ENCODE peak calls at places on chromosomes 3 and 15, in seven cellular contexts. One of them, this sample, is unnamed.

GRCh38 chr3:52093751-52094525 is 37.6 kb upstream of the DUSP7 start:
- DNase-seq in Caco-2: no peak
- DNase-seq in Panc1: no peak
- DNase-seq in cardiac muscle cell: no peak
- DNase-seq in pancreas: no peak
- DNase-seq in Peyer's patch: no peak
- DNase-seq in fibroblast of lung: peak; percentile 29
- DNase-seq in this sample: peak; percentile 59

GRCh38 chr15:73792429-73792828 is 39.3 kb upstream of the INSYN1 start:
- DNase-seq in Caco-2: no peak
- DNase-seq in Panc1: no peak
- DNase-seq in cardiac muscle cell: no peak
- DNase-seq in pancreas: no peak
- DNase-seq in Peyer's patch: no peak
- DNase-seq in fibroblast of lung: no peak
- DNase-seq in this sample: no peak

GRCh38 chr3:122060044-122060694 is 5.0 kb downstream of the CD86 start:
- DNase-seq in Caco-2: no peak
- DNase-seq in Panc1: no peak
- DNase-seq in cardiac muscle cell: no peak
- DNase-seq in pancreas: no peak
- DNase-seq in Peyer's patch: no peak
- DNase-seq in fibroblast of lung: no peak
- DNase-seq in this sample: no peak

GRCh38 chr3:40731445-40731844 is 206.7 kb downstream of the ZNF621 start:
- DNase-seq in Caco-2: no peak
- DNase-seq in Panc1: no peak
- DNase-seq in cardiac muscle cell: no peak
- DNase-seq in pancreas: no peak
- DNase-seq in Peyer's patch: no peak
- DNase-seq in fibroblast of lung: no peak
- DNase-seq in this sample: no peak

GRCh38 chr3:37628711-37629301 is 232.9 kb upstream of the CTDSPL start:
- DNase-seq in Caco-2: no peak
- DNase-seq in Panc1: no peak
- DNase-seq in cardiac muscle cell: no peak
- DNase-seq in pancreas: no peak
- DNase-seq in Peyer's patch: no peak
- DNase-seq in fibroblast of lung: peak; percentile 62
- DNase-seq in this sample: no peak

GRCh38 chr15:38508647-38509046 is 54.7 kb downstream of the FAM98B start:
- DNase-seq in Caco-2: no peak
- DNase-seq in Panc1: no peak
- DNase-seq in cardiac muscle cell: no peak
- DNase-seq in pancreas: no peak
- DNase-seq in Peyer's patch: no peak
- DNase-seq in fibroblast of lung: no peak
- DNase-seq in this sample: no peak

GRCh38 chr15:94421711-94422110 is 190.3 kb downstream of the MCTP2 start:
- DNase-seq in Caco-2: no peak
- DNase-seq in Panc1: no peak
- DNase-seq in cardiac muscle cell: no peak
- DNase-seq in pancreas: no peak
- DNase-seq in Peyer's patch: no peak
- DNase-seq in fibroblast of lung: no peak
- DNase-seq in this sample: no peak

GRCh38 chr3:175075269-175075668 is 216.1 kb downstream of the NAALADL2 start:
- DNase-seq in Caco-2: no peak
- DNase-seq in Panc1: no peak
- DNase-seq in cardiac muscle cell: no peak
- DNase-seq in pancreas: no peak
- DNase-seq in Peyer's patch: no peak
- DNase-seq in fibroblast of lung: peak; percentile 73
- DNase-seq in this sample: no peak

GRCh38 chr3:106534206-106534605 is 665.4 kb upstream of the CBLB start:
- DNase-seq in Caco-2: no peak
- DNase-seq in Panc1: no peak
- DNase-seq in cardiac muscle cell: no peak
- DNase-seq in pancreas: no peak
- DNase-seq in Peyer's patch: peak; percentile 63
- DNase-seq in fibroblast of lung: no peak
- DNase-seq in this sample: peak; percentile 40

GRCh38 chr15:77905301-77905920 is 172.1 kb downstream of the TBC1D2B start:
- DNase-seq in Caco-2: no peak
- DNase-seq in Panc1: no peak
- DNase-seq in cardiac muscle cell: no peak
- DNase-seq in pancreas: no peak
- DNase-seq in Peyer's patch: peak; percentile 43
- DNase-seq in fibroblast of lung: no peak
- DNase-seq in this sample: peak; percentile 55

GRCh38 chr3:156217674-156218352 is 97.4 kb downstream of the KCNAB1 start:
- DNase-seq in Caco-2: no peak
- DNase-seq in Panc1: no peak
- DNase-seq in cardiac muscle cell: no peak
- DNase-seq in pancreas: no peak
- DNase-seq in Peyer's patch: no peak
- DNase-seq in fibroblast of lung: no peak
- DNase-seq in this sample: no peak

GRCh38 chr3:64740232-64740631 is 52.4 kb upstream of the ADAMTS9 start:
- DNase-seq in Caco-2: no peak
- DNase-seq in Panc1: no peak
- DNase-seq in cardiac muscle cell: no peak
- DNase-seq in pancreas: no peak
- DNase-seq in Peyer's patch: no peak
- DNase-seq in fibroblast of lung: peak; percentile 56
- DNase-seq in this sample: no peak

GRCh38 chr3:177824190-177824786 is 627.0 kb upstream of the TBL1XR1 start:
- DNase-seq in Caco-2: peak; percentile 80
- DNase-seq in Panc1: no peak
- DNase-seq in cardiac muscle cell: no peak
- DNase-seq in pancreas: peak; percentile 27
- DNase-seq in Peyer's patch: peak; percentile 67
- DNase-seq in fibroblast of lung: peak; percentile 69
- DNase-seq in this sample: peak; percentile 77

GRCh38 chr3:7667774-7668173 is 806.9 kb downstream of the GRM7 start:
- DNase-seq in Caco-2: no peak
- DNase-seq in Panc1: no peak
- DNase-seq in cardiac muscle cell: no peak
- DNase-seq in pancreas: no peak
- DNase-seq in Peyer's patch: no peak
- DNase-seq in fibroblast of lung: no peak
- DNase-seq in this sample: no peak

GRCh38 chr3:128252083-128252482 is 98.8 kb downstream of the EEFSEC start:
- DNase-seq in Caco-2: peak; percentile 2
- DNase-seq in Panc1: no peak
- DNase-seq in cardiac muscle cell: no peak
- DNase-seq in pancreas: no peak
- DNase-seq in Peyer's patch: no peak
- DNase-seq in fibroblast of lung: no peak
- DNase-seq in this sample: no peak

GRCh38 chr3:10303785-10304184 is 11.0 kb upstream of the GHRL start:
- DNase-seq in Caco-2: no peak
- DNase-seq in Panc1: no peak
- DNase-seq in cardiac muscle cell: no peak
- DNase-seq in pancreas: no peak
- DNase-seq in Peyer's patch: no peak
- DNase-seq in fibroblast of lung: no peak
- DNase-seq in this sample: no peak

GRCh38 chr3:171181907-171182690 is 155.6 kb upstream of the SLC2A2 start:
- DNase-seq in Caco-2: no peak
- DNase-seq in Panc1: no peak
- DNase-seq in cardiac muscle cell: no peak
- DNase-seq in pancreas: no peak
- DNase-seq in Peyer's patch: no peak
- DNase-seq in fibroblast of lung: peak; percentile 54
- DNase-seq in this sample: no peak

GRCh38 chr15:64443016-64443415 is 17.4 kb upstream of the ZNF609 start:
- DNase-seq in Caco-2: no peak
- DNase-seq in Panc1: no peak
- DNase-seq in cardiac muscle cell: no peak
- DNase-seq in pancreas: no peak
- DNase-seq in Peyer's patch: no peak
- DNase-seq in fibroblast of lung: no peak
- DNase-seq in this sample: no peak

GRCh38 chr15:60389261-60390077 is 8.3 kb downstream of the ANXA2 start:
- DNase-seq in Caco-2: no peak
- DNase-seq in Panc1: no peak
- DNase-seq in cardiac muscle cell: no peak
- DNase-seq in pancreas: no peak
- DNase-seq in Peyer's patch: no peak
- DNase-seq in fibroblast of lung: no peak
- DNase-seq in this sample: no peak

GRCh38 chr3:66393486-66394260 is 107.1 kb downstream of the LRIG1 start:
- DNase-seq in Caco-2: no peak
- DNase-seq in Panc1: no peak
- DNase-seq in cardiac muscle cell: no peak
- DNase-seq in pancreas: no peak
- DNase-seq in Peyer's patch: peak; percentile 79
- DNase-seq in fibroblast of lung: no peak
- DNase-seq in this sample: no peak

GRCh38 chr3:101070260-101071121 is 77.3 kb upstream of the ABI3BP start:
- DNase-seq in Caco-2: peak; percentile 81
- DNase-seq in Panc1: no peak
- DNase-seq in cardiac muscle cell: peak; percentile 52
- DNase-seq in pancreas: peak; percentile 52
- DNase-seq in Peyer's patch: peak; percentile 86
- DNase-seq in fibroblast of lung: no peak
- DNase-seq in this sample: peak; percentile 83

GRCh38 chr15:90231028-90232017 is 2.4 kb downstream of the CIB1 start:
- DNase-seq in Caco-2: no peak
- DNase-seq in Panc1: no peak
- DNase-seq in cardiac muscle cell: no peak
- DNase-seq in pancreas: peak; percentile 45
- DNase-seq in Peyer's patch: peak; percentile 86
- DNase-seq in fibroblast of lung: peak; percentile 5
- DNase-seq in this sample: peak; percentile 78

GRCh38 chr15:23644829-23645228 is 2.8 kb downstream of the MAGEL2 start:
- DNase-seq in Caco-2: no peak
- DNase-seq in Panc1: no peak
- DNase-seq in cardiac muscle cell: no peak
- DNase-seq in pancreas: no peak
- DNase-seq in Peyer's patch: no peak
- DNase-seq in fibroblast of lung: no peak
- DNase-seq in this sample: no peak

GRCh38 chr3:39208463-39209055 is 16.2 kb upstream of the XIRP1 start:
- DNase-seq in Caco-2: peak; percentile 54
- DNase-seq in Panc1: peak; percentile 25
- DNase-seq in cardiac muscle cell: peak; percentile 76
- DNase-seq in pancreas: peak; percentile 31
- DNase-seq in Peyer's patch: peak; percentile 82
- DNase-seq in fibroblast of lung: peak; percentile 57
- DNase-seq in this sample: no peak

GRCh38 chr3:101950510-101950909 is 101.2 kb downstream of the NFKBIZ start:
- DNase-seq in Caco-2: no peak
- DNase-seq in Panc1: no peak
- DNase-seq in cardiac muscle cell: no peak
- DNase-seq in pancreas: no peak
- DNase-seq in Peyer's patch: no peak
- DNase-seq in fibroblast of lung: peak; percentile 24
- DNase-seq in this sample: no peak

GRCh38 chr15:62624541-62625399 is 417.8 kb upstream of the TPM1 start:
- DNase-seq in Caco-2: no peak
- DNase-seq in Panc1: no peak
- DNase-seq in cardiac muscle cell: no peak
- DNase-seq in pancreas: no peak
- DNase-seq in Peyer's patch: no peak
- DNase-seq in fibroblast of lung: peak; percentile 46
- DNase-seq in this sample: no peak
- TF ChIP-seq CTCF in Caco-2: no peak
- TF ChIP-seq CTCF in Panc1: no peak
- TF ChIP-seq CTCF in cardiac muscle cell: no peak
- TF ChIP-seq CTCF in pancreas: no peak
- TF ChIP-seq CTCF in Peyer's patch: no peak
- TF ChIP-seq CTCF in fibroblast of lung: no peak
- TF ChIP-seq CTCF in this sample: no peak

DNA sequence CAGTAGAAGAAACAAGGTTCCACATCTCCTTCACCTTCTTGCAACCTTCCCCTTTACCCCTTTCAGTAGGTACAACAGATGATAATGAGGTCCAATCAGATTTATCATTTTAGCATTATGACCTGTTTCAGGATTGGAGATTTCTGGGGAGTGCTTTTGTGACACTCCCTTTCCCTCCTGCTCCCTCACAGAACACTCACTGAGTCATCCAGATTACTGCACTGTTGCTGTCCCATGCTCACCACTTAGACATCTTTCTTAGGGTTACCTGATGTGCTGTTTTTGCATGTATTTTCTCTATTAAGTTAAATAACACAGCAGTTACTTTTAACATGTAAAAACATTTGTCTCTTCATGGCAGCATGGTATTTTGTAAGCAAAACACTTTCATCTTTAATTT is 118.5 kb downstream of the MFSD1 start:
- DNase-seq in Caco-2: no peak
- DNase-seq in Panc1: no peak
- DNase-seq in cardiac muscle cell: no peak
- DNase-seq in pancreas: no peak
- DNase-seq in Peyer's patch: no peak
- DNase-seq in fibroblast of lung: no peak
- DNase-seq in this sample: no peak
- H3K9me3 ChIP-seq in Caco-2: no peaks in the 10 kb centered on the region
- H3K9me3 ChIP-seq in Panc1: no peaks in the 10 kb centered on the region
- H3K9me3 ChIP-seq in cardiac muscle cell: no peaks in the 10 kb centered on the region
- H3K9me3 ChIP-seq in pancreas: no peaks in the 10 kb centered on the region
- H3K9me3 ChIP-seq in Peyer's patch: no peaks in the 10 kb centered on the region
- H3K9me3 ChIP-seq in fibroblast of lung: no peaks in the 10 kb centered on the region
- H3K9me3 ChIP-seq in this sample: no peaks in the 10 kb centered on the region

GRCh38 chr3:58659051-58659675 is 7.4 kb downstream of the FAM3D start:
- DNase-seq in Caco-2: peak; percentile 37
- DNase-seq in Panc1: no peak
- DNase-seq in cardiac muscle cell: peak; percentile 22
- DNase-seq in pancreas: peak; percentile 30
- DNase-seq in Peyer's patch: peak; percentile 48
- DNase-seq in fibroblast of lung: peak; percentile 29
- DNase-seq in this sample: no peak
- TF ChIP-seq CTCF in Caco-2: no peak
- TF ChIP-seq CTCF in Panc1: peak; percentile 49
- TF ChIP-seq CTCF in cardiac muscle cell: peak; percentile 55
- TF ChIP-seq CTCF in pancreas: peak; percentile 6
- TF ChIP-seq CTCF in Peyer's patch: peak; percentile 48
- TF ChIP-seq CTCF in fibroblast of lung: peak; percentile 41
- TF ChIP-seq CTCF in this sample: no peak

GRCh38 chr3:126200534-126200933 is 20.1 kb upstream of the ALDH1L1 start:
- DNase-seq in Caco-2: no peak
- DNase-seq in Panc1: no peak
- DNase-seq in cardiac muscle cell: no peak
- DNase-seq in pancreas: no peak
- DNase-seq in Peyer's patch: no peak
- DNase-seq in fibroblast of lung: no peak
- DNase-seq in this sample: no peak

GRCh38 chr3:126197854-126198584 is 17.6 kb upstream of the ALDH1L1 start:
- DNase-seq in Caco-2: peak; percentile 66
- DNase-seq in Panc1: peak; percentile 46
- DNase-seq in cardiac muscle cell: peak; percentile 52
- DNase-seq in pancreas: peak; percentile 74
- DNase-seq in Peyer's patch: peak; percentile 77
- DNase-seq in fibroblast of lung: peak; percentile 65
- DNase-seq in this sample: no peak

GRCh38 chr3:126194713-126195305 is 14.4 kb upstream of the ALDH1L1 start:
- DNase-seq in Caco-2: no peak
- DNase-seq in Panc1: no peak
- DNase-seq in cardiac muscle cell: no peak
- DNase-seq in pancreas: no peak
- DNase-seq in Peyer's patch: no peak
- DNase-seq in fibroblast of lung: no peak
- DNase-seq in this sample: no peak

GRCh38 chr3:126199256-126199655 is 18.9 kb upstream of the ALDH1L1 start:
- DNase-seq in Caco-2: no peak
- DNase-seq in Panc1: no peak
- DNase-seq in cardiac muscle cell: no peak
- DNase-seq in pancreas: no peak
- DNase-seq in Peyer's patch: no peak
- DNase-seq in fibroblast of lung: no peak
- DNase-seq in this sample: no peak

GRCh38 chr3:126197343-126197742 is 17.0 kb upstream of the ALDH1L1 start:
- DNase-seq in Caco-2: no peak
- DNase-seq in Panc1: no peak
- DNase-seq in cardiac muscle cell: no peak
- DNase-seq in pancreas: no peak
- DNase-seq in Peyer's patch: no peak
- DNase-seq in fibroblast of lung: no peak
- DNase-seq in this sample: no peak
- H3K9me3 ChIP-seq in Caco-2: peaks cover 23% of the 10 kb centered on the region
- H3K9me3 ChIP-seq in Panc1: peaks cover 12% of the 10 kb centered on the region
- H3K9me3 ChIP-seq in cardiac muscle cell: no peaks in the 10 kb centered on the region
- H3K9me3 ChIP-seq in pancreas: no peaks in the 10 kb centered on the region
- H3K9me3 ChIP-seq in Peyer's patch: no peaks in the 10 kb centered on the region
- H3K9me3 ChIP-seq in fibroblast of lung: no peaks in the 10 kb centered on the region
- H3K9me3 ChIP-seq in this sample: no peaks in the 10 kb centered on the region